ENCODE peak calls at places on chromosomes 12 and 14, in eight cellular contexts. S is HepG2, G is A549, W is endothelial cell of umbilical vein, N is K562, L is GM12878, V is HCT116, O is SK-N-SH. K is an unnamed sample.

GRCh38 chr12:42039146-42039545 is 105.5 kb downstream of the GXYLT1 start:
- DNase-seq in S (no peak), G (peak; percentile 26), W (peak; percentile 34), N (no peak), L (no peak), V (peak; percentile 23), O (no peak), K (no peak)

GRCh38 chr12:59895161-59895785 is 299.4 kb downstream of the SLC16A7 start:
- DNase-seq in S (no peak), G (no peak), W (no peak), N (no peak), L (no peak), V (no peak), O (no peak), K (no peak)

GRCh38 chr14:76101384-76101783 is 50.3 kb upstream of the GPATCH2L start:
- DNase-seq in S (no peak), G (no peak), W (no peak), N (no peak), L (no peak), V (no peak), O (no peak), K (no peak)

GRCh38 chr12:1851126-1851791 is 30.9 kb downstream of the LRTM2 start:
- DNase-seq in S (no peak), G (no peak), W (peak; percentile 22), N (no peak), L (no peak), V (no peak), O (no peak), K (no peak)

GRCh38 chr12:63220921-63221320 is 69.9 kb upstream of the AVPR1A start:
- DNase-seq in S (no peak), G (no peak), W (no peak), N (no peak), L (no peak), V (no peak), O (no peak), K (no peak)

GRCh38 chr14:92473947-92474535 is 39.5 kb upstream of the RIN3 start:
- DNase-seq in S (no peak), G (peak; percentile 18), W (no peak), N (no peak), L (no peak), V (no peak), O (no peak), K (no peak)

GRCh38 chr12:108972226-108972757 is 48.6 kb downstream of the SVOP start:
- DNase-seq in S (no peak), G (no peak), W (no peak), N (no peak), L (no peak), V (no peak), O (no peak), K (peak; percentile 43)

GRCh38 chr14:91396959-91397815 is 20.4 kb downstream of the CCDC88C start:
- DNase-seq in S (no peak), G (no peak), W (peak; percentile 17), N (no peak), L (no peak), V (no peak), O (no peak), K (peak; percentile 20)

GRCh38 chr14:23275412-23275811 is 10.5 kb downstream of the HOMEZ start:
- DNase-seq in S (no peak), G (no peak), W (no peak), N (no peak), L (no peak), V (no peak), O (no peak), K (no peak)

GRCh38 chr12:53870122-53870521 is 68.5 kb upstream of the HOXC13 start:
- DNase-seq in S (no peak), G (peak; percentile 43), W (no peak), N (no peak), L (no peak), V (no peak), O (no peak), K (no peak)
- TF ChIP-seq CTCF in S (no peak), G (no peak), W (no peak), N (no peak), L (no peak), V (peak; percentile 9), O (no peak), K (no peak)

GRCh38 chr14:69059658-69060648 is 80.9 kb upstream of the ACTN1 start:
- DNase-seq in S (no peak), G (peak; percentile 81), W (peak; percentile 51), N (no peak), L (no peak), V (no peak), O (no peak), K (no peak)

GRCh38 chr14:69055973-69056372 is 76.9 kb upstream of the ACTN1 start:
- DNase-seq in S (no peak), G (no peak), W (no peak), N (no peak), L (no peak), V (no peak), O (no peak), K (no peak)

GRCh38 chr14:69055125-69055524 is 76.0 kb upstream of the ACTN1 start:
- DNase-seq in S (no peak), G (no peak), W (peak; percentile 88), N (no peak), L (no peak), V (no peak), O (no peak), K (no peak)

GRCh38 chr14:69054030-69054429 is 74.9 kb upstream of the ACTN1 start:
- DNase-seq in S (no peak), G (no peak), W (no peak), N (no peak), L (no peak), V (no peak), O (no peak), K (no peak)

DNA sequence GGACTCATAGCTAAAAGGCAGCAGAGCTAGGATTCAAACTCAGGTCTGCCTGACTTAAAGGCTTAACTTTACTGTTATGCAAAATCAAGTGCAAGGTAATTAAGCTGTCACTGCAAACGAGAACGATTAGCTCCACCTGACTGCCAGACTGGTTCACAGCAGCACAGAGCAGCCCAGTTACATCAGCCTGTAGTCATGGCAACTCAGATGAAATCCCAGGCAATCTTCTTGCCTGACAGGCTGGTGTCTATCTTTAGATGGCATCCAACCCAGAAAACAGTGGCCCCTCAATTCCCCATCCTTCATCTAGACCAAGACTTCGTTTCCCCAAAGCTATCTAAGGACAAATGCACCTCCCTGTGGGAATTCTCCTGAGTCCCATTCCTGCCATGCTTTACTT is 77.3 kb upstream of the ACTN1 start:
- DNase-seq in S (no peak), G (no peak), W (peak; percentile 53), N (no peak), L (no peak), V (peak; percentile 6), O (peak; percentile 69), K (peak; percentile 24)
- TF ChIP-seq MAX in S (no peak), G (no peak), W (no peak), N (no peak), L (no peak), V (no peak), O (no peak), K (no peak)

GRCh38 chr14:50828738-50829471 is 2.1 kb downstream of the NIN start:
- DNase-seq in S (no peak), G (no peak), W (no peak), N (no peak), L (no peak), V (no peak), O (no peak), K (no peak)
- H3K4me3 ChIP-seq in S (peak overlapping the region; percentile 77), G (no peak overlapping the region), W (no peak overlapping the region), N (no peak overlapping the region), L (peak overlapping the region; percentile 96), V (no peak overlapping the region), O (peak overlapping the region; percentile 80), K (peak overlapping the region; percentile 85)

GRCh38 chr14:69475194-69475818 is 9.2 kb upstream of the PLEKHD1 start:
- DNase-seq in S (peak; percentile 19), G (peak; percentile 56), W (peak; percentile 25), N (no peak), L (no peak), V (no peak), O (peak; percentile 51), K (peak; percentile 49)
- TF ChIP-seq CTCF in S (peak; percentile 40), G (peak; percentile 47), W (peak; percentile 34), N (peak; percentile 42), L (peak; percentile 55), V (peak; percentile 58), O (peak; percentile 49), K (peak; percentile 48)

GRCh38 chr12:24950231-24950834 is 1.4 kb upstream of the BCAT1 start:
- DNase-seq in S (no peak), G (no peak), W (no peak), N (no peak), L (peak; percentile 93), V (no peak), O (no peak), K (no peak)

GRCh38 chr12:24945822-24946221 is 3.1 kb downstream of the BCAT1 start:
- DNase-seq in S (no peak), G (no peak), W (peak; percentile 26), N (no peak), L (no peak), V (no peak), O (no peak), K (peak; percentile 37)

GRCh38 chr12:24947541-24948451 is 1.1 kb downstream of the BCAT1 start:
- DNase-seq in S (no peak), G (no peak), W (peak; percentile 70), N (no peak), L (no peak), V (no peak), O (no peak), K (peak; percentile 52)

GRCh38 chr12:24948816-24949722 is at the start of gene BCAT1:
- DNase-seq in S (peak; percentile 61), G (peak; percentile 77), W (peak; percentile 88), N (peak; percentile 75), L (no peak), V (no peak), O (peak; percentile 79), K (peak; percentile 98)

DNA sequence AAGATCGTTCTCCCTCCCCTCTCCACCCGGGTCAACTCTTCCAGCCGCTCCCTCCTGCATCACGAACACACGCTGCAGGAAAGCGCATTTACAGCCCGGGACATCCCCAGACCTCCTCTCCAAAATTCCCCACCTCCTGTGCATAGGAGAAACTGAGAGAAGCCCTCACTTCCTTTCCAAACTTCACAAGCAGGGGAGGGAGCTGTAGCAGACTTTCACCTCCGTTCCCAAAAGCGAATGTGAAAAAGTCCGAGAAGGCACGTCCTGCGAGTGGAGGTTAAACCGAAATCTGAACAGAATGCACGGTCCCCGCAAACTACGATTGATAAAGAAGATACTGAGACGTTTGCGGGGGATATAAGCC is 467 bp downstream of the BCAT1 start:
- DNase-seq in S (no peak), G (peak; percentile 22), W (no peak), N (peak; percentile 33), L (peak; percentile 73), V (no peak), O (peak; percentile 63), K (peak; percentile 76)
- TF ChIP-seq MAX in S (no peak), G (no peak), W (no peak), N (no peak), L (no peak), V (no peak), O (no peak), K (no peak)

GRCh38 chr14:54566410-54567223 is at the start of gene SAMD4A:
- DNase-seq in S (peak; percentile 48), G (peak; percentile 88), W (peak; percentile 84), N (peak; percentile 37), L (no peak), V (no peak), O (peak; percentile 77), K (peak; percentile 68)
- H3K4me3 ChIP-seq in S (peak within 1 kb of the TSS; percentile 93), G (peak within 1 kb of the TSS; percentile 75), W (peak within 1 kb of the TSS; percentile 41), N (peak within 1 kb of the TSS; percentile 69), L (peak within 1 kb of the TSS; percentile 79), V (peak within 1 kb of the TSS; percentile 73), O (peak within 1 kb of the TSS; percentile 73), K (peak within 1 kb of the TSS; percentile 34)

K was measured in NB4.